ENCODE peak calls at places on chromosomes 4 and X, in six cellular contexts. L is Peyer's patch; R is endothelial cell; C is activated CD8-positive, alpha-beta memory T cell treated with anti-CD3 and anti-CD28 coated beads for 48 hours; G is Kasumi-1; M is activated CD4-positive, alpha-beta T cell treated with anti-CD3 and anti-CD28 coated beads for 4 hours. I is an unnamed sample.

GRCh38 chrX:148443216-148443615 is 57.2 kb upstream of the AFF2 start:
- DNase-seq in L (no peak), R (no peak), C (no peak), G (no peak), M (no peak), I (no peak)

GRCh38 chrX:118254611-118255010 is 91.3 kb upstream of the WDR44 start:
- DNase-seq in L (peak), R (peak), C (peak), G (peak), M (peak), I (no peak)

GRCh38 chrX:126701380-126701779 is 118.1 kb upstream of the PRR32 start:
- DNase-seq in L (no peak), R (no peak), C (no peak), G (no peak), M (no peak), I (no peak)

GRCh38 chr4:21366312-21366711 is 582.3 kb downstream of the KCNIP4 start:
- DNase-seq in L (no peak), R (no peak), C (no peak), G (no peak), M (no peak), I (no peak)

GRCh38 chr4:74873545-74874295 is 59.2 kb upstream of the PARM1 start:
- DNase-seq in L (no peak), R (no peak), C (no peak), G (no peak), M (no peak), I (no peak)

GRCh38 chr4:168803727-168804126 is 206.3 kb downstream of the CBR4 start:
- DNase-seq in L (no peak), R (no peak), C (no peak), G (no peak), M (no peak), I (no peak)

GRCh38 chrX:133583825-133584224 is 168.5 kb upstream of the GPC4 start:
- DNase-seq in L (no peak), R (no peak), C (no peak), G (no peak), M (no peak), I (no peak)

GRCh38 chrX:53458082-53458481 is 23.9 kb upstream of the HSD17B10 start:
- DNase-seq in L (no peak), R (no peak), C (no peak), G (peak), M (no peak), I (no peak)

GRCh38 chr4:169859366-169860216 is 101.8 kb upstream of the HPF1 start:
- DNase-seq in L (no peak), R (no peak), C (no peak), G (no peak), M (no peak), I (no peak)

GRCh38 chr4:17664755-17665154 is 50.3 kb downstream of the MED28 start:
- DNase-seq in L (no peak), R (no peak), C (no peak), G (peak), M (no peak), I (no peak)

GRCh38 chrX:15916704-15917084 is 62.1 kb upstream of the AP1S2 start:
- DNase-seq in L (no peak), R (no peak), C (no peak), G (no peak), M (no peak), I (no peak)

GRCh38 chr4:20085156-20085555 is 166.5 kb upstream of the SLIT2 start:
- DNase-seq in L (no peak), R (no peak), C (no peak), G (peak), M (no peak), I (no peak)

GRCh38 chr4:158826057-158826456 is 57.2 kb downstream of the FNIP2 start:
- DNase-seq in L (no peak), R (no peak), C (no peak), G (no peak), M (no peak), I (no peak)

GRCh38 chr4:147736458-147736857 is 4.6 kb downstream of the ARHGAP10 start:
- DNase-seq in L (no peak), R (no peak), C (no peak), G (no peak), M (no peak), I (no peak)

GRCh38 chr4:8607603-8608481 is 15.3 kb downstream of the CPZ start:
- DNase-seq in L (no peak), R (peak), C (peak), G (peak), M (peak), I (no peak)

GRCh38 chrX:77693594-77693993 is 92.4 kb downstream of the ATRX start:
- DNase-seq in L (no peak), R (no peak), C (no peak), G (no peak), M (no peak), I (no peak)

GRCh38 chrX:30141966-30142365 is 73.4 kb upstream of the MAGEB2 start:
- DNase-seq in L (no peak), R (peak), C (no peak), G (peak), M (no peak), I (no peak)

GRCh38 chr4:107733431-107733925 is 13.4 kb upstream of the PAPSS1 start:
- DNase-seq in L (no peak), R (no peak), C (no peak), G (no peak), M (no peak), I (no peak)

GRCh38 chr4:88823058-88823919 is 125.7 kb upstream of the NAP1L5 start:
- DNase-seq in L (peak), R (peak), C (peak), G (peak), M (peak), I (peak)

GRCh38 chrX:96568088-96568487 is 116.6 kb upstream of the DIAPH2 start:
- DNase-seq in L (no peak), R (no peak), C (no peak), G (peak), M (no peak), I (no peak)

GRCh38 chr4:6362243-6362885 is 92.7 kb downstream of the WFS1 start:
- DNase-seq in L (no peak), R (no peak), C (no peak), G (no peak), M (no peak), I (no peak)

GRCh38 chrX:9706426-9706825 is 59.2 kb downstream of the GPR143 start:
- DNase-seq in L (no peak), R (no peak), C (no peak), G (no peak), M (no peak), I (no peak)

GRCh38 chr4:7016086-7016485 is 27.1 kb upstream of the TADA2B start:
- DNase-seq in L (no peak), R (no peak), C (no peak), G (no peak), M (no peak), I (no peak)

GRCh38 chr4:75344915-75345314 is 169.3 kb downstream of the RCHY1 start:
- DNase-seq in L (no peak), R (no peak), C (no peak), G (no peak), M (no peak), I (no peak)

GRCh38 chrX:119228506-119229290 is 7.4 kb upstream of the PGRMC1 start:
- DNase-seq in L (no peak), R (no peak), C (no peak), G (no peak), M (no peak), I (no peak)

GRCh38 chr4:81274460-81274859 is 59.4 kb upstream of the PRKG2 start:
- DNase-seq in L (no peak), R (no peak), C (no peak), G (no peak), M (no peak), I (no peak)

GRCh38 chrX:101442095-101442494 is 34.1 kb downstream of the HNRNPH2 start:
- DNase-seq in L (no peak), R (no peak), C (no peak), G (no peak), M (no peak), I (no peak)

GRCh38 chrX:152989292-152989658 is 4.6 kb downstream of the PNMA5 start:
- DNase-seq in L (no peak), R (no peak), C (no peak), G (no peak), M (no peak), I (no peak)

GRCh38 chr4:124199185-124199584 is 513.3 kb downstream of the ANKRD50 start:
- DNase-seq in L (no peak), R (no peak), C (no peak), G (no peak), M (no peak), I (no peak)

GRCh38 chrX:367349-367748 is 19.4 kb downstream of the PPP2R3B start:
- DNase-seq in L (no peak), R (no peak), C (no peak), G (no peak), M (no peak), I (no peak)

GRCh38 chrX:45306794-45307193 is 106.1 kb upstream of the DIPK2B start:
- DNase-seq in L (no peak), R (no peak), C (no peak), G (no peak), M (no peak), I (no peak)

GRCh38 chrX:100995469-100995868 is 26.0 kb downstream of the ARL13A start:
- DNase-seq in L (no peak), R (no peak), C (no peak), G (no peak), M (no peak), I (no peak)

GRCh38 chr4:147550626-147551250 is 66.5 kb upstream of the TMEM184C start:
- DNase-seq in L (no peak), R (no peak), C (no peak), G (no peak), M (no peak), I (no peak)

GRCh38 chr4:5990446-5991160 is 27.6 kb downstream of the C4orf50 start:
- DNase-seq in L (no peak), R (no peak), C (no peak), G (no peak), M (no peak), I (no peak)

GRCh38 chr4:138898282-138898681 is 117.3 kb upstream of the NOCT start:
- DNase-seq in L (no peak), R (no peak), C (no peak), G (no peak), M (no peak), I (no peak)